ENCODE peak calls at places on chromosomes 3 and 15, in five cellular contexts. F, S, E, U and H are unnamed samples.

GRCh38 chr3:95212117-95212516 is 1149.3 kb downstream of the NSUN3 start:
- DNase-seq in E (no peak), S (no peak), F (no peak), U (no peak), H (no peak)

GRCh38 chr3:151067158-151067557 is 18.3 kb upstream of the MED12L start:
- DNase-seq in S (no peak), E (no peak), U (no peak), F (no peak), H (no peak)

GRCh38 chr3:45225465-45226205 is 452 bp downstream of the TMEM158 start:
- DNase-seq in S (peak; percentile 73), U (peak; percentile 43), F (no peak), E (no peak), H (peak; percentile 65)

GRCh38 chr3:25962255-25962654 is 172.4 kb downstream of the OXSM start:
- DNase-seq in S (no peak), U (no peak), E (peak; percentile 27), F (no peak), H (no peak)

GRCh38 chr3:53161820-53162671 is 1.0 kb downstream of the PRKCD start:
- DNase-seq in E (no peak), U (peak; percentile 36), S (peak; percentile 65), F (peak; percentile 46), H (peak; percentile 65)

GRCh38 chr3:113468536-113468935 is 27.2 kb upstream of the CFAP44 start:
- DNase-seq in U (no peak), F (no peak), E (no peak), S (no peak), H (peak; percentile 10)

GRCh38 chr3:124972457-124972856 is 37.9 kb upstream of the MUC13 start:
- DNase-seq in F (peak; percentile 87), E (no peak), S (no peak), U (no peak), H (no peak)

GRCh38 chr15:96052154-96052553 is 278.3 kb upstream of the NR2F2 start:
- DNase-seq in S (no peak), U (no peak), F (no peak), E (no peak), H (no peak)

GRCh38 chr3:145191543-145191942 is 969.4 kb downstream of the PLOD2 start:
- DNase-seq in S (no peak), E (no peak), F (no peak), U (peak; percentile 29), H (no peak)

DNA sequence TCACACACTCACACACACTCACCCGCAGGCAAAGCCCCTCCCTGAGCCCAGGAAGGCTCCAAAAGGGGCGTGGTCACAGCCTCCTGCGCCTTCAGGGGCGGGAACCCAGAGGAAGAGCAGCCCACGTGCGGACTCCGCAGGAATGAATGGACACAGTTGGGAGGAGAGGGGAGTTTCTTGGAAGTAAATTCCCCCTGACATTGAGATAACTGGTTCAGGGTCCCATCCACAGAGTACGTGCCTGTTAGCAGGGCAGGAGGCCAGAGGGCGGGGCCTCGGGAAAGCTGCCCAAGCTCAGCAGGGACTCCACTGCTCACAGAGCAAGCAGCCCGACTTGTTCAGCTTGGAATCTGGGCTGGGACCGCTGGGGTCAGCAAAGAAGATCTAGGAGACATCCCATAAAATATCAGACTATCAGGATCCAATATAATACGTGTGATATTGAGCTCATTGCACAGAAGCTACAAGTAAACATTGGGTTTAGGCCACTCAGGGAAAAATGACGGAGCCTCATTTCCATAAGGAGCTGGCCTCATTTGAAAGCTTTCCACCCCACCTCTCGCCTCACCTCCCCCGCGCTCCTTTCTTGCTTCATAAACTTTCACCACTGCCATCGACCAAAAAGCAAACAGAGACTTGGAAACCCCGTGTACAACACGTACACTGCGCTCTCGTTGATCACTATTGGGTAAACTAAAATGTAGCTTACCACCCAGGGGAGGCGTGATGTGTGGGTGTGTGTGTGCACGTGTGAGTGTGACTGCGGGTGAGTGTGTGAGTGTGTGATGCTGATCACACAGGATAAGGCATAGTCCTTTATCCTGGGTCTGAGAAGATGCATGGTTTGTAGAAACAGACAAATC is 36.0 kb downstream of the TM2D3 start:
- DNase-seq in S (peak; percentile 93), F (peak; percentile 63), U (peak; percentile 71), E (peak; percentile 50), H (peak; percentile 35)
- H3K4me3 ChIP-seq in S (peak overlapping the region; percentile 59), F (peak overlapping the region; percentile 6), U (no peak overlapping the region), E (no peak overlapping the region), H (peak overlapping the region; percentile 26)

GRCh38 chr15:83078712-83079111 is 11.7 kb upstream of the BTBD1 start:
- DNase-seq in E (no peak), S (no peak), F (no peak), U (no peak), H (no peak)
- H3K9ac ChIP-seq in E (no peak overlapping the region), S (no peak overlapping the region), F (no peak overlapping the region), U (no peak overlapping the region), H (no peak overlapping the region)

GRCh38 chr15:40469776-40470390 is 901 bp upstream of the CHST14 start:
- DNase-seq in F (no peak), U (peak; percentile 17), E (no peak), S (peak; percentile 56), H (peak; percentile 19)
- H3K4me3 ChIP-seq in F (no peak overlapping the region), U (no peak overlapping the region), E (peak overlapping the region; percentile 40), S (no peak overlapping the region), H (peak overlapping the region; percentile 83)

GRCh38 chr15:94671845-94672524 is 440.6 kb downstream of the MCTP2 start:
- DNase-seq in S (peak; percentile 2), F (no peak), U (peak; percentile 57), E (peak; percentile 57), H (peak; percentile 4)
- H3K9ac ChIP-seq in S (no peak overlapping the region), F (no peak overlapping the region), U (no peak overlapping the region), E (no peak overlapping the region), H (peak overlapping the region; percentile 63)

GRCh38 chr15:43126358-43126757 is 7.0 kb upstream of the TMEM62 start:
- DNase-seq in E (no peak), F (no peak), S (no peak), U (no peak), H (no peak)

GRCh38 chr15:43127752-43128151 is 5.6 kb upstream of the TMEM62 start:
- DNase-seq in U (no peak), F (no peak), E (no peak), S (no peak), H (no peak)

GRCh38 chr15:43121863-43122262 is 11.5 kb upstream of the TMEM62 start:
- DNase-seq in U (no peak), E (no peak), F (no peak), S (no peak), H (no peak)

DNA sequence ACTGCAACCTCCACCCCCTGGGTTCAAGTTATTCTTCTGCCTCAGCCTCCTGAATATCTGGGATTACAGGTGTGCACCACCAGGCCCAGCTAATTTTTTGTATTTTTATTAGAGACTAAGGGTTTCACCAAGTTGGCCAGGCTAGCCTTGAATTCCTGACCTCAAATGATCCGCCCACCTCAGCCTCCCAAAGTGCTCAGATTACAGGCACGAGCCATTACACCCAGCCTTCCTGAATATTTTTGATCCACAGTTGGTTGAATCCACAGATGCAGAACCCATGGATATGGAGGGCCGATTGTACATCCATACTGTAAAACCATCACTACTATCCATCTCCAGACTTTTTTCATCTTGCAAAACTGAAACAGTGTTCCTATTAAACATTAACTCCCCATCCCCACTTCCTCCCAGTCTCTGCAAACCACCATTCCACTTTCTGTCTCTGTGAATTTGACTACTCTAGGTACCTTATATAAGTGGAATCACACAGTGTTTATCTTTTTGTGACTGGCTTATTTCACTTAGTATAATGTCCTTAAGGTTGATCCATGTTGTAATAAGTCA is 8.2 kb upstream of the TMEM62 start:
- DNase-seq in U (no peak), F (no peak), E (no peak), S (no peak), H (no peak)
- H3K4me3 ChIP-seq in U (no peak overlapping the region), F (no peak overlapping the region), E (no peak overlapping the region), S (no peak overlapping the region), H (no peak overlapping the region)

GRCh38 chr3:72442755-72443154 is 405.5 kb downstream of the SHQ1 start:
- DNase-seq in E (no peak), F (no peak), S (no peak), U (no peak), H (no peak)
- H3K9ac ChIP-seq in E (no peak overlapping the region), F (no peak overlapping the region), S (no peak overlapping the region), U (no peak overlapping the region), H (no peak overlapping the region)

DNA sequence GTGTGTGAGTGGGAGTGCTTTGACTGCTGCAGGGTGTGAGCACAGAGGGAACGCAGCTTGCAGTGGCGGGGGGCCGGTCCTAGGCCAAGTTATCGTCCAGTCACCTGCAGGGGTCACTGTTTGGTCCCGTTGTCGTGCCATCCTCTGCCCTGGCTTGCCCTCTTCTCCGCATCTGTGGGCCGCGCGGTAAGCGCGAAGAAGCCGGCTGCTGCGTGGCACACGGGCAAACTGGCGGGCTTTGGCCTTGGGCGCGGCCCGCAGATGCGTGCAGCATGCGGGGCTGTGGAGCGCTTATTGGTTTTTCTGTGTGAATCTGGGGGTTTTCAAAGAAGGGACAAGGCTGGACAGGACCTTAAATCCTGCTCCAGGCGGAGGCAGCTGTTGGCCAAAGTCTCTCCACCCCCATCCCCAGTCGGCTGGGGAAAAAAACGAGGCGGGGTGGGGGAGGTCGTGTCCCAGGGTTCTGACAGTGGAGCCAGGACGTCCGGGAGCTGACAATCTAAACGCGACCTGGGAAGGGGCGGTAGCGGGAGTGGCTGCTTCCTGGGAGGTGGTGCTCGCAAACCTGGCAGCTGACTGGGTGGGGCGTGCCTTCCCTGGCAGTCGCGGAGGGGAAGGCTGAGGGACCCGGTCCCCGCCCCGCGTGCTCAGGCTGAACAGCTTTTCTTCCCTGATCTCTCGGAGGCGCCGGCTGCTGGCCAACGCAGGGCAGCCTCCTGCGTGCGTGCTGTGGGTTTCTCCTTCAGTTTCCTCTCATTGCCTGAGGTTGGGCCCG is 39.7 kb upstream of the VEPH1 start:
- DNase-seq in S (peak; percentile 89), F (peak; percentile 84), E (no peak), U (peak; percentile 79), H (peak; percentile 77)
- H3K4me3 ChIP-seq in S (peak overlapping the region; percentile 79), F (peak overlapping the region; percentile 28), E (peak overlapping the region; percentile 60), U (peak overlapping the region; percentile 30), H (peak overlapping the region; percentile 84)